ENCODE peak calls at places on chromosomes 3 and 15, in four cellular contexts. I is right lobe of liver, T is nephron progenitor cell, G is T-cell. J is an unnamed sample.

GRCh38 chr3:42660898-42661297 is 7.4 kb downstream of the ZBTB47 start:
- DNase-seq in I (no peak), T (no peak), G (no peak), J (no peak)

GRCh38 chr15:68315035-68315434 is 37.5 kb downstream of the FEM1B start:
- DNase-seq in I (no peak), T (no peak), G (no peak), J (no peak)

GRCh38 chr3:171306631-171307030 is 153.6 kb downstream of the TNIK start:
- DNase-seq in I (no peak), T (no peak), G (no peak), J (no peak)

GRCh38 chr3:116148881-116149530 is 296.3 kb downstream of the LSAMP start:
- DNase-seq in I (no peak), T (no peak), G (no peak), J (no peak)

GRCh38 chr3:123330441-123330991 is 118.4 kb downstream of the ADCY5 start:
- DNase-seq in I (peak), T (no peak), G (no peak), J (no peak)

GRCh38 chr15:57789225-57789624 is 82.7 kb downstream of the POLR2M start:
- DNase-seq in I (no peak), T (no peak), G (no peak), J (no peak)

GRCh38 chr3:109050591-109051167 is 67.3 kb downstream of the MORC1 start:
- DNase-seq in I (no peak), T (peak), G (peak), J (no peak)

GRCh38 chr15:62549345-62549970 is 384.4 kb upstream of the C2CD4B start:
- DNase-seq in I (no peak), T (peak), G (no peak), J (no peak)